ENCODE peak calls at places on chromosome 1, in eight cellular contexts. E, R, Z, D, I, Y, U and H are unnamed samples.

GRCh38 chr1:117673405-117673804 is 67.6 kb downstream of the TENT5C start:
- DNase-seq in R (peak; percentile 30), I (no peak), E (no peak), Z (no peak), Y (no peak), D (no peak), U (no peak), H (no peak)

GRCh38 chr1:7554343-7555270 is 216.5 kb upstream of the VAMP3 start:
- DNase-seq in Z (no peak), U (no peak), R (no peak), E (peak; percentile 77), D (no peak), I (no peak), Y (no peak), H (no peak)

GRCh38 chr1:9473032-9473792 is 66.1 kb upstream of the SLC25A33 start:
- DNase-seq in Z (no peak), U (peak; percentile 71), E (no peak), R (peak; percentile 91), I (peak; percentile 60), Y (no peak), D (peak; percentile 66), H (peak; percentile 96)

GRCh38 chr1:225911207-225912130 is 12.6 kb downstream of the PYCR2 start:
- DNase-seq in R (peak; percentile 80), Y (peak; percentile 71), U (peak; percentile 72), D (peak; percentile 52), I (peak; percentile 50), E (no peak), Z (peak; percentile 71), H (peak; percentile 54)

GRCh38 chr1:154218545-154218944 is 2.2 kb upstream of the UBAP2L start:
- DNase-seq in Y (no peak), I (no peak), U (no peak), R (no peak), Z (no peak), E (no peak), D (no peak), H (no peak)

GRCh38 chr1:244341455-244342450 is 110.0 kb downstream of the ADSS2 start:
- DNase-seq in R (peak; percentile 75), D (no peak), E (no peak), Y (no peak), U (no peak), Z (no peak), I (no peak), H (no peak)

GRCh38 chr1:241695454-241696171 is 43.5 kb downstream of the WDR64 start:
- DNase-seq in Y (no peak), I (no peak), R (no peak), D (no peak), E (no peak), U (no peak), Z (no peak), H (no peak)

GRCh38 chr1:145782166-145783099 is 41.5 kb downstream of the RNF115 start:
- DNase-seq in E (no peak), I (no peak), Y (no peak), D (no peak), U (no peak), Z (no peak), R (no peak), H (no peak)

GRCh38 chr1:156074661-156075060 is 7.6 kb downstream of the MEX3A start:
- DNase-seq in R (no peak), E (peak; percentile 75), Z (no peak), Y (no peak), U (no peak), I (no peak), D (no peak), H (no peak)

GRCh38 chr1:56197946-56198345 is 381.4 kb downstream of the PLPP3 start:
- DNase-seq in D (no peak), E (no peak), R (no peak), Y (no peak), I (no peak), Z (no peak), U (no peak), H (no peak)

GRCh38 chr1:93619507-93620168 is 62.0 kb downstream of the BCAR3 start:
- DNase-seq in Y (no peak), E (no peak), D (no peak), I (no peak), U (no peak), R (no peak), Z (no peak), H (no peak)

GRCh38 chr1:67662884-67663283 is 22.1 kb upstream of the GADD45A start:
- DNase-seq in U (no peak), R (no peak), D (no peak), Z (no peak), I (no peak), Y (no peak), E (no peak), H (no peak)

GRCh38 chr1:177928194-177928593 is 41.7 kb downstream of the SEC16B start:
- DNase-seq in D (no peak), U (no peak), Y (no peak), I (no peak), Z (no peak), R (no peak), E (no peak), H (peak; percentile 21)

DNA sequence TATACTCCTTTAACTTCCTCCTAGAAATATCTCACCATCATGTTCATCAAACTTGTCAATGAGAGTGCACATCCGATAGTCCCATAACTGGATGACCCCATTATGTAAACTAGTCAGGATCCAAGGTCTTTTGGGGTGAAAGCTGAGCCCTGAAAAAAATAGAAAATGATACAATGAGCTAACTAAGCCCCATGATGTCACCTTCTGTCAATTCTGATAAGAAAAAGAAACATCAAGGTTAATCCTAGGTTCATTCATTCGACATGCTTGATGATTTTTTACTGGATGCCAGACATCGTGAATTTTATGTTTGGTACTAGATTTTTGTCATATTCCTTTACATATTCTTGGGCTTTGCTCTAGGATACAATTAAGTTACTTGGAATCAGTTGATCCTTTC is 2.9 kb downstream of the COPA start:
- DNase-seq in R (no peak), I (no peak), E (no peak), Z (no peak), Y (no peak), U (no peak), D (no peak), H (no peak)
- H3K4me3 ChIP-seq in R (no peak overlapping the region), I (no peak overlapping the region), E (no peak overlapping the region), Z (no peak overlapping the region), Y (no peak overlapping the region), U (no peak overlapping the region), D (no peak overlapping the region), H (no peak overlapping the region)

GRCh38 chr1:201861448-201861847 is 27.2 kb upstream of the SHISA4 start:
- DNase-seq in I (no peak), E (no peak), Z (no peak), U (no peak), R (no peak), Y (no peak), D (no peak), H (no peak)
- H3K36me3 ChIP-seq in I (peaks cover 50% of the 10 kb centered on the region), E (peaks cover 96% of the 10 kb centered on the region), Z (peaks cover 41% of the 10 kb centered on the region), U (no peaks in the 10 kb centered on the region), R (no peaks in the 10 kb centered on the region), Y (peaks cover under 1% of the 10 kb centered on the region), D (peaks cover 6% of the 10 kb centered on the region), H (peaks cover 91% of the 10 kb centered on the region)

GRCh38 chr1:34367954-34368353 is 191.2 kb downstream of the C1orf94 start:
- DNase-seq in Z (no peak), R (no peak), Y (no peak), E (no peak), I (no peak), U (no peak), D (no peak), H (no peak)
- H3K27me3 ChIP-seq in Z (peaks cover 4% of the 10 kb centered on the region), R (no peaks in the 10 kb centered on the region), Y (no peaks in the 10 kb centered on the region), E (peaks cover 62% of the 10 kb centered on the region), I (peaks cover 10% of the 10 kb centered on the region), U (no peaks in the 10 kb centered on the region), D (no peaks in the 10 kb centered on the region), H (no peaks in the 10 kb centered on the region)

DNA sequence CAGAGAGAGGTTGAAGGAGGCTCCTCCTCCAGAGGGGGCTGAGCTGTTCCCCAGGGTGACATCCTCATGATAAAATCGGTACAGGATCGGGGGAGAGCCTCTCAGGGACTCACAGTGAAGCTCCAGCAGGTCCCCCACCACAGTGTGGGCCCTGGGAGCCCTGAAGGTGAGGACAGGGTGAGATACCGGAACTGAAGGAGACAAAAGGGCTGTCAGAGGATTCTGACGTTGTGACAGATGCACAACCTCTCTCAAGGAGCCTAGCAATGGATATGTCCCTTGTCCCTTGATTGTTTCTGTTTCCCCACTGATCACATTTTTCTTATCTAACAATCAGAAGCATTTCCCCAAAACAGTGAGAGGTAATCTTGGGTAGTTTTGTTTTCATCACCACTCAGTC is 5.2 kb downstream of the FCRL3 start:
- DNase-seq in Y (no peak), U (no peak), E (no peak), I (no peak), Z (no peak), D (no peak), R (no peak), H (no peak)
- H3K4me3 ChIP-seq in Y (no peak overlapping the region), U (no peak overlapping the region), E (no peak overlapping the region), I (no peak overlapping the region), Z (no peak overlapping the region), D (no peak overlapping the region), R (no peak overlapping the region), H (no peak overlapping the region)

GRCh38 chr1:54879872-54880271 is 7.1 kb downstream of the DHCR24 start:
- DNase-seq in U (no peak), R (no peak), Z (no peak), Y (no peak), I (no peak), E (no peak), D (no peak), H (no peak)
- H3K36me3 ChIP-seq in U (no peaks in the 10 kb centered on the region), R (peaks cover 4% of the 10 kb centered on the region), Z (no peaks in the 10 kb centered on the region), Y (peaks cover 2% of the 10 kb centered on the region), I (no peaks in the 10 kb centered on the region), E (peaks cover 57% of the 10 kb centered on the region), D (no peaks in the 10 kb centered on the region), H (peaks cover 80% of the 10 kb centered on the region)

DNA sequence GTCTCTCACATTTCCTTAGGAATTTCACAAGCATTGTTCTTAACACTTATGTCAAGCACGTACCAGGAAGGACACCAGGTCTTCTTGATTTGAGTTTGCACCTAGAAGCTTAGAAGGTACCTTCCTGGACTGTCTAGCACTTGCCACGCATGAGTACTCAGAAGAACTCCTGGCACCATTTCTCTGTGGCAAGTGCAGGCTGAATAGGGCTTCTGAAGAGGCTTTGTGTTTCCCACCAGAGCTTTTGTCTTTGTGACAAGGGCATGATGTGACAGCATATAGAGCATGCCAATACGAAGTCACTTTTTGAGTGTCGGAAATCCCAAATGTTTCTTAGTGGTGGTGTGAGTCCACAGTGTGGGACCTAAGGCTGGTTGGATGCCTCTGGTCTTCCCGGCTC is 32.5 kb downstream of the MAN1C1 start:
- DNase-seq in D (no peak), Y (no peak), E (no peak), R (no peak), Z (no peak), I (no peak), U (no peak), H (no peak)
- H3K27me3 ChIP-seq in D (no peaks in the 10 kb centered on the region), Y (no peaks in the 10 kb centered on the region), E (no peaks in the 10 kb centered on the region), R (no peaks in the 10 kb centered on the region), Z (no peaks in the 10 kb centered on the region), I (no peaks in the 10 kb centered on the region), U (no peaks in the 10 kb centered on the region), H (no peaks in the 10 kb centered on the region)

DNA sequence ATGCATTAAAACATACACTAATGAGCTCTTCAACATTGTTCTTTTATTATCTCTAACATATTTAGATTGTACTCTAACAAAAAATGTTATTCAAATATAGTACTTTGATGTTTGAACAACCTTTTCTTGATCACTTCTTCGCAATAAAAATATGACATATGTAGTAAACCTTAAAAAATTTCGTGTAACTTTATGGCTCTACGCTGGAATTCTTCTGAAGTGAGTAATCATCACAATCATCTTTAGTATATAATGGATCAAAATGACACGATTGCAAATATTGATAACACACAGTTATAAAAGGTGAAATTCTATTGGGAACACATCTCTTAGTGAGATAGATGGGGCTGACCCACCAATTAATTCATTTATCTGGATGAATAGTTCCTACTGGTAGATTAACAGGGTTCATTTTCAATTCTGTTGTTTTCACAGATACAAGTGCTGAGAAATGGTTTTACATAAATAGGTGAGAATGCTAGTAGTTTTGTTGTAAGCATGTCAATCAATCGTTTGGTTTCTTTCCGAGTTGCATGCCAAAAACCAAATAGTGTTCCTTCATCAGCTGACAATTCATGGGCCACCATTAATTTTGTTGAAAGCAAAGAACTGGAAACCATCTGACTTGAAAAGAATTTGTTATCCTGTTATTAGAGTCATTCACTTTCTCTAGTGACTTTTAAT is 1.5 kb upstream of the ZMPSTE24 start:
- DNase-seq in Y (no peak), E (no peak), U (no peak), I (no peak), D (no peak), R (no peak), Z (no peak), H (no peak)
- H3K4me3 ChIP-seq in Y (no peak overlapping the region), E (peak overlapping the region; percentile 100), U (peak overlapping the region; percentile 71), I (peak overlapping the region; percentile 95), D (peak overlapping the region; percentile 64), R (peak overlapping the region; percentile 75), Z (no peak overlapping the region), H (peak overlapping the region; percentile 89)